ENCODE peak calls at places on chromosomes 3 and 15, in ten cellular contexts. A is A549, Q is heart left ventricle, E is ovary, T is breast epithelium, U is H1, G is body of pancreas, S is GM12891, L is thyroid gland, V is uterus. I is an unnamed sample.
A peak's percentile ranks its signal among the peaks of the same experiment; 100 is the strongest.

GRCh38 chr15:59437777-59438574 is at the start of gene FAM81A:
- DNase-seq in A (peak; percentile 73), Q (peak; percentile 94), E (peak; percentile 88), T (peak; percentile 57), U (no peak), G (peak; percentile 69), S (peak; percentile 93), L (peak; percentile 87), V (peak; percentile 88), I (peak; percentile 50)

GRCh38 chr3:41690766-41691563 is 270.9 kb downstream of the ULK4 start:
- DNase-seq in A (no peak), Q (no peak), E (no peak), T (no peak), U (no peak), G (no peak), S (no peak), L (no peak), V (no peak), I (no peak)

GRCh38 chr15:22979699-22980188 is 424 bp downstream of the CYFIP1 start:
- DNase-seq in A (no peak), Q (peak; percentile 42), E (peak; percentile 47), T (no peak), U (no peak), G (peak; percentile 40), S (no peak), L (peak; percentile 23), V (peak; percentile 46), I (no peak)

GRCh38 chr15:64686130-64686735 is 89.2 kb downstream of the RBPMS2 start:
- DNase-seq in A (peak; percentile 67), Q (no peak), E (peak; percentile 46), T (peak; percentile 45), U (no peak), G (no peak), S (no peak), L (no peak), V (no peak), I (peak; percentile 68)

GRCh38 chr3:170865209-170866094 is 4.5 kb downstream of the RPL22L1 start:
- DNase-seq in A (peak; percentile 6), Q (no peak), E (no peak), T (no peak), U (no peak), G (no peak), S (no peak), L (no peak), V (no peak), I (no peak)

GRCh38 chr3:9649791-9650521 is 651 bp downstream of the MTMR14 start:
- DNase-seq in A (no peak), Q (no peak), E (no peak), T (no peak), U (no peak), G (no peak), S (peak; percentile 46), L (no peak), V (no peak), I (peak; percentile 36)

GRCh38 chr3:47004369-47005211 is 25.1 kb downstream of the NBEAL2 start:
- DNase-seq in A (no peak), Q (no peak), E (no peak), T (peak; percentile 35), U (no peak), G (no peak), S (no peak), L (no peak), V (peak; percentile 12), I (no peak)

GRCh38 chr15:76678766-76679165 is 226.4 kb downstream of the SCAPER start:
- DNase-seq in A (no peak), Q (no peak), E (no peak), T (no peak), U (no peak), G (no peak), S (no peak), L (no peak), V (no peak), I (no peak)

GRCh38 chr3:43095370-43095769 is 10.5 kb downstream of the POMGNT2 start:
- DNase-seq in A (no peak), Q (no peak), E (no peak), T (no peak), U (no peak), G (no peak), S (no peak), L (no peak), V (no peak), I (no peak)

GRCh38 chr15:62649793-62650420 is 392.6 kb upstream of the TPM1 start:
- DNase-seq in A (no peak), Q (peak; percentile 56), E (no peak), T (no peak), U (no peak), G (no peak), S (peak; percentile 42), L (peak; percentile 64), V (no peak), I (peak; percentile 25)

GRCh38 chr3:1196997-1197396 is 104.2 kb downstream of the CNTN6 start:
- DNase-seq in A (no peak), Q (no peak), E (no peak), T (no peak), U (no peak), G (no peak), S (no peak), L (no peak), V (no peak), I (no peak)

GRCh38 chr3:146750196-146750595 is 145.1 kb upstream of the PLSCR5 start:
- DNase-seq in A (no peak), Q (no peak), E (no peak), T (no peak), U (no peak), G (no peak), S (no peak), L (no peak), V (no peak), I (no peak)

GRCh38 chr3:11932636-11933035 is 71.6 kb upstream of the SYN2 start:
- DNase-seq in A (no peak), Q (no peak), E (no peak), T (no peak), U (no peak), G (no peak), S (no peak), L (no peak), V (no peak), I (no peak)

GRCh38 chr3:56556908-56557814 is at the start of gene CCDC66:
- DNase-seq in A (peak; percentile 93), Q (peak; percentile 97), E (peak; percentile 94), T (peak; percentile 94), U (peak; percentile 82), G (peak; percentile 93), S (peak; percentile 80), L (peak; percentile 92), V (peak; percentile 93), I (peak; percentile 97)
- TF ChIP-seq POLR2A in A (peak; percentile 87), Q (peak; percentile 78), E (peak; percentile 93), T (peak; percentile 91), U (peak; percentile 98), G (peak; percentile 95), S (peak; percentile 93), L (peak; percentile 91), V (peak; percentile 90), I (peak; percentile 88)

GRCh38 chr15:95298729-95299128 is 1031.8 kb upstream of the NR2F2 start:
- DNase-seq in A (no peak), Q (no peak), E (no peak), T (no peak), U (no peak), G (no peak), S (no peak), L (no peak), V (no peak), I (no peak)

GRCh38 chr15:95295311-95295710 is 1035.2 kb upstream of the NR2F2 start:
- DNase-seq in A (no peak), Q (no peak), E (no peak), T (no peak), U (no peak), G (no peak), S (no peak), L (no peak), V (no peak), I (no peak)

GRCh38 chr15:95296626-95297025 is 1033.9 kb upstream of the NR2F2 start:
- DNase-seq in A (no peak), Q (no peak), E (no peak), T (no peak), U (no peak), G (no peak), S (no peak), L (no peak), V (no peak), I (no peak)

GRCh38 chr15:95292790-95293450 is 1037.6 kb upstream of the NR2F2 start:
- DNase-seq in A (no peak), Q (no peak), E (no peak), T (no peak), U (no peak), G (no peak), S (no peak), L (no peak), V (no peak), I (no peak)

DNA sequence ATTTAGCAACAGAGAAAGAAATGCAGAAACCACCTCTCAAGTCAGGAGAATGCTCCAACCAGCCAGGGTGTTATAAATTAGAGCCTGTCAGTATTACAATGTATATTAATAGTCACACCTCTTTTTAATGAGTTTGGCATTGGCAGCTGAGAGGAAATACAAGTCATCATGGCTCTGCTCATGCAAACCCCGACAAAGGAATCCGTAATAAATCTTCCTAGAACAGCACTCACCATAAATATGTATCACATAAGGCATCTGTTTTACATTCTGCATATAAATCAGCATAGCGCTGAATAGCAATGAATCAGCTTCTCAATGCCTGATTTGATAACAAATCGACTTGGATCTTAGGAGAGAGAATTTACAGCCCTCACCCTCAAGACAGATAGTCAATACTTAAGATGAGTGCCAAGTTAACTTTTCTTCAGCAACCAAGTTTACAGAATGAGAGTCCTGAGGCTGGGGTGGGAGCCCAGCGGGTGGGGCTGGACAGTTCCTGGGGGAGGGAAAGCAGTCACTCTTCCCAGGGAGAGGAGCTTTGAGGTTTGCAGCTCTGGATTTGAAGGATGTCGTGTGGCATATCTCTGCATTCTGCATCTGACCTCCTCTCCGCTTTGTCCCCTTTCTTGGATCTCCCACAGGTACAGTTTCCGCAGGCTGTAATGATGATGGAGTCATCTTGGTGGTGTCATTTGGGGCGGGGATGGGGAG is 1034.4 kb upstream of the NR2F2 start:
- DNase-seq in A (no peak), Q (no peak), E (no peak), T (no peak), U (no peak), G (no peak), S (no peak), L (no peak), V (no peak), I (no peak)
- TF ChIP-seq POLR2A in A (no peak), Q (no peak), E (no peak), T (no peak), U (no peak), G (no peak), S (no peak), L (no peak), V (no peak), I (no peak)

GRCh38 chr3:188153949-188154757 is at the start of gene LPP:
- DNase-seq in A (peak; percentile 81), Q (peak; percentile 85), E (peak; percentile 70), T (peak; percentile 85), U (peak; percentile 31), G (peak; percentile 79), S (peak; percentile 55), L (peak; percentile 79), V (peak; percentile 71), I (peak; percentile 59)
- TF ChIP-seq POLR2A in A (no peak), Q (no peak), E (no peak), T (no peak), U (peak; percentile 79), G (peak; percentile 13), S (no peak), L (peak; percentile 60), V (peak; percentile 70), I (no peak)

DNA sequence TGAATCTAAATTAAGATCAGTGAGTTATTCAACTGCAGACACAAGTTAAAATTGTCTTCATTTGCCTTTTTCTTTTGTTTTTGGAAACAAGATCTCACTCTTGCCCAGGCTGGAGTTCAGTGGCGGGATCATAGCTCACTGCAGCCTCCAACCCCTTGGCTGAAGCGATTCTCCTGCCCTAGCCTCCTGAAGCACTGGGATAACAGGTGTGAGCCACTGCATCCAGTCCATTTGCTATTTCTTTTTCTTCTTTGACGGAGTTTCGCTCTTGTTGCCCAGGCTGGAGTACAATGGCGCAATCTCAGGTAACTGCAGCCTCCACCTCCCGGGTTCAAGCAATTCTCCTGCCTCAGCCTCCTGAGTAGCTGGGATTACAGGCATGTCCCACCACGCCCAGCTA is 10.3 kb downstream of the RNF168 start:
- DNase-seq in A (no peak), Q (no peak), E (no peak), T (no peak), U (no peak), G (no peak), S (no peak), L (no peak), V (no peak), I (no peak)
- TF ChIP-seq POLR2A in A (no peak), Q (no peak), E (no peak), T (no peak), U (no peak), G (no peak), S (no peak), L (no peak), V (no peak), I (no peak)

I was measured in erythroblast.